ENCODE peak calls at places on chromosomes 2 and 18, in five cellular contexts. C, N, F, K and L are unnamed samples. For H3K36me3, the result is how much of the 10 kb centered on the place peaks cover.

GRCh38 chr2:164917296-164917903 is 37.9 kb downstream of the SLC38A11 start:
- DNase-seq in N (peak), F (no peak), K (no peak), C (peak), L (peak)

GRCh38 chr18:60075477-60075876 is 175.7 kb downstream of the PMAIP1 start:
- DNase-seq in N (no peak), K (no peak), F (no peak), C (no peak), L (no peak)

GRCh38 chr2:212843409-212844199 is 305.0 kb upstream of the ERBB4 start:
- DNase-seq in C (no peak), N (no peak), F (no peak), K (no peak), L (no peak)

GRCh38 chr18:50401888-50402287 is 27.0 kb downstream of the SKA1 start:
- DNase-seq in C (peak), K (no peak), F (peak), N (peak), L (peak)

GRCh38 chr2:207073791-207074678 is 91.7 kb downstream of the KLF7 start:
- DNase-seq in C (peak), N (no peak), F (peak), K (no peak), L (no peak)

GRCh38 chr2:153497938-153498629 is 19.5 kb upstream of the RPRM start:
- DNase-seq in F (no peak), N (no peak), K (no peak), C (no peak), L (no peak)

GRCh38 chr2:21381421-21381820 is 257.7 kb downstream of the TDRD15 start:
- DNase-seq in N (no peak), K (no peak), F (no peak), C (no peak), L (no peak)

GRCh38 chr2:174615951-174616436 is 18.4 kb upstream of the WIPF1 start:
- DNase-seq in C (no peak), K (no peak), N (no peak), F (no peak), L (no peak)

GRCh38 chr2:55779459-55780421 is 86.1 kb upstream of the PNPT1 start:
- DNase-seq in K (no peak), C (peak), F (no peak), N (no peak), L (no peak)

GRCh38 chr2:223036756-223037432 is 15.1 kb upstream of the KCNE4 start:
- DNase-seq in F (no peak), N (no peak), K (no peak), C (no peak), L (no peak)

GRCh38 chr2:233094614-233095013 is 34.5 kb downstream of the INPP5D start:
- DNase-seq in C (no peak), N (no peak), K (no peak), F (no peak), L (no peak)

GRCh38 chr2:130798472-130799221 is 38.1 kb upstream of the ARHGEF4 start:
- DNase-seq in K (no peak), N (peak), C (peak), F (peak), L (peak)

GRCh38 chr18:23822590-23823385 is 133.5 kb downstream of the LAMA3 start:
- DNase-seq in K (no peak), C (peak), F (no peak), N (peak), L (no peak)

GRCh38 chr2:3185910-3186309 is 191.7 kb downstream of the EIPR1 start:
- DNase-seq in C (no peak), F (no peak), N (no peak), K (no peak), L (no peak)

GRCh38 chr18:26489881-26490280 is 58.5 kb downstream of the KCTD1 start:
- DNase-seq in N (no peak), K (no peak), C (no peak), F (no peak), L (no peak)

GRCh38 chr18:76547306-76547705 is 52.3 kb upstream of the ZNF516 start:
- DNase-seq in K (no peak), N (no peak), C (no peak), F (no peak), L (no peak)

GRCh38 chr2:19575618-19576017 is 217.2 kb upstream of the OSR1 start:
- DNase-seq in C (no peak), F (no peak), K (no peak), N (no peak), L (no peak)

GRCh38 chr2:219120082-219120481 is 40.5 kb downstream of the NHEJ1 start:
- DNase-seq in C (no peak), F (no peak), N (no peak), K (no peak), L (no peak)

GRCh38 chr2:9205481-9205880 is 1.1 kb upstream of the ASAP2 start:
- DNase-seq in C (no peak), F (no peak), K (no peak), N (no peak), L (no peak)

GRCh38 chr2:175877845-175878563 is 124.1 kb downstream of the LNPK start:
- DNase-seq in C (no peak), N (no peak), F (no peak), K (no peak), L (no peak)

GRCh38 chr2:191927991-191928390 is 81.1 kb upstream of the CAVIN2 start:
- DNase-seq in F (no peak), N (no peak), K (no peak), C (no peak), L (no peak)

GRCh38 chr18:10580215-10580614 is 54.4 kb downstream of the NAPG start:
- DNase-seq in C (no peak), N (no peak), K (no peak), F (no peak), L (no peak)

GRCh38 chr2:113760400-113760799 is 4.0 kb upstream of the SLC35F5 start:
- DNase-seq in N (no peak), C (no peak), K (no peak), F (no peak), L (no peak)

GRCh38 chr2:15177103-15177502 is 384.0 kb downstream of the NBAS start:
- DNase-seq in F (peak), N (no peak), C (no peak), K (peak), L (no peak)

DNA sequence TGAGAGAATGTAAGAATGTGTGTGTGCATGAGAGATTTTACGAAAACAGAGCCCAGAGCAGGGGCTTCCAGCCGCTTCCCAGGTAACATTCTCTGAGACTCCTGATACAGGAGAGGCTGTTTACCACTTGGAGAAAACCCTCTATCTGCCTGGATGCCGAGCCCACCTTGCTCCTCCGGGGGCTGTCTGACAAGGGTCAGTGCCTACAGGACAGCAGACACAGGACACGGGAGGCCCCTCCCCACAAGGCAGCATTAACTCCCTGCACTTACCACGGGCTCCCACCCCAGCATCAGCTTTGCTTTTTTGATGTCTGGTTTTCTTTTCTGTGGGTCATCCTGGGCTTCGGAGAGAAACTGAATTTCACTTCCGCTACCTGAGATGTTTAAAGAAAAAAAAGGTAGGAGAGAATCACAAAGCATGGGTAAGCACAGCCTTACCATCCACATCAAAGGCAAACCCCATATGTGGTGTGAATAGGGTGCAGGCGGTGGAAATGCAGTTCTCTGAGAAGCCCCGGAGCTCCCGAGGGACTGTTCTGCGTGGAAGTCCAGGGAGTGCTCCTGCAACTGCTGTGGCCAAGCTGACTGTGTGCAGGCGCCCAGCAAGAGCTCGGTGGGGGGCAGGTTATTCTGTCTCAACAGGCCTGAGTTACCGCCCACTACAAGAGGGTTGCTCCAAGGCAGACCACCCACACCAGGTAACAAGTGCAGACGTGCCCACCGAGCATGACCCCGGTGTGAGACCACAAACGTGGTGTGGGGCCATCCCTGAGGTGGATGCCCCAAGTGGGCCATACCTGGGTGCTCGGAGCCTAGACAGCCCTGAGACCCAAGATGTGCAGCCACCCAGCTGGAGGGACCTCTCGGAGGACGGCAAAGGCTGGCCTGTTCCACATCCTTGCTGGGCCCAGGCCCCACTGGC is 97.4 kb downstream of the UXS1 start:
- DNase-seq in C (no peak), F (peak), K (peak), N (no peak), L (no peak)
- H3K36me3 ChIP-seq in C (under half), F (half or more), K (under half), N (under half), L (under half)

DNA sequence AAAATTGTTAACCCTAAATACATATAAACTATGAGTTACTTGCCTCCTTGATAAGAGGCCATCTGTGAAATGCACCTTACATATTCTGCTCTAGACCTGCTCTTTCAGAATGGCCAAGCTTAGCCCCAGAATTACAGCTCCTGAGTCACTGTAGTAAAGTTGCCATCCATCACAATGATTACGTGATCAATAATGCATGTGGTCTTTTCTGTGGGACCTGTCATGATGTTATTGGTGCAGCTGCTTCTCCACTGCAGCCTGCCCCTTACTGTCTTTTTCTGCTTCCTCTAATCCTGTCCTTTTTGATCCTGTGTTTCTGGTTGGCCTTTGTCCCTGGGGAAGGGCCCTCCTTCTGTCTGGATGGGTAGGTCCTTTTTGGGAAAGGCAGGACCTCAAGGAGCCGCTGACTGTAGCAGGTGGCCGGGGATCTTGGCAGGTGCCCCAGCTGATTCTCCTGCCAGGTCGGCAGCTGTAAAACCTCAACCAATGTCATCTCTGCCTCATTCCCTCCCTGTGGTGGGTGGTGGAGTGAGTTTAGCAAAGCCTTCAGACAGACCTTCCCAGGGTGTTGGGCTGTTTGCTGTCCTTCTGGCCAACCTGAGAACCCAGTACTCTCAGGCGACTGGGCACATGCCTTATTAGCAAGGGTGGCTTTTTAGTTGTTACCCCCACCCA is 126.2 kb upstream of the EML6 start:
- DNase-seq in N (no peak), C (no peak), K (no peak), F (no peak), L (peak)
- H3K4me3 ChIP-seq in N (no peak), C (no peak), K (peak), F (no peak), L (no peak)

DNA sequence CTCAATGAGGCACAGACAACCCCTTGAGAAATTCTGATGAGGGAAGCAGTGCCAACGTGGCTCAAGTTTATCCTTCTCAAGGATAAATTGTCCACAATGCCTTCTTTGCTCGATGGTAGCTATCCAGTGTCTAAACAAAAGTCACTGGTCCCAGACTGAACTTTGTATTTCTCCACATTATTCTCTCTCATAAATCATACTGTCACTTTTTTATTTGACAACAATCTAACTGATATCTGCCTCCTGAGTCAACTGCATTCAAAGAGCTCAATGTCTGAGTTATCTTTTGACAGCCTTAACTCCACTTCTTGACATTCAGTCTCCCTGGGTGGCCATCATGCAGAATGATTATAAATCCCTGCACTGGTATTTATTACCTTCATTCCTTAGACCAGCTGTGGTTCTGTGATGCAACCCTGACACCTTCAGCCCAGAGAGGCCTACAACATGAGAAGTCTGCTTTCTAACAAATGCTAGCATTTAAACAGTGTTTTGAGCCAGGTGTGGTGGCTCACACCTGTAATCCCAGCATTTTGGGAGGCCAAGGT is 38.2 kb downstream of the IMMT start:
- DNase-seq in C (peak), N (no peak), F (no peak), K (no peak), L (no peak)
- H3K36me3 ChIP-seq in C (under half), N (under half), F (half or more), K (under half), L (under half)

GRCh38 chr2:120366698-120367097 is 20.8 kb downstream of the INHBB start:
- DNase-seq in N (no peak), C (no peak), F (no peak), K (no peak), L (no peak)
- H3K4me3 ChIP-seq in N (no peak), C (no peak), F (no peak), K (no peak), L (no peak)

GRCh38 chr18:9210996-9211395 is 74.4 kb downstream of the ANKRD12 start:
- DNase-seq in N (no peak), F (no peak), K (no peak), C (no peak), L (no peak)
- H3K36me3 ChIP-seq in N (under half), F (under half), K (under half), C (under half), L (under half)